ENCODE peak calls at places on chromosomes 13 and 19, in six cellular contexts. B is mesendoderm, A is H9, X is neuronal stem cell, V is IMR-90, Z is mesenchymal stem cell. R is an unnamed sample.

GRCh38 chr19:15448778-15449619 is 757 bp downstream of the WIZ start:
- DNase-seq in A (no peak), Z (peak), V (no peak), B (no peak), X (no peak), R (peak)

GRCh38 chr19:44876930-44877530 is 14.0 kb upstream of the TOMM40 start:
- DNase-seq in A (no peak), X (no peak), V (no peak), Z (no peak), B (no peak), R (no peak)

GRCh38 chr13:41611385-41611784 is 154.0 kb downstream of the RGCC start:
- DNase-seq in A (no peak), V (no peak), X (no peak), Z (no peak), B (no peak), R (no peak)

GRCh38 chr19:10808937-10809655 is 26.9 kb downstream of the TMED1 start:
- DNase-seq in X (no peak), Z (no peak), V (peak), B (no peak), A (no peak), R (no peak)

GRCh38 chr13:110388141-110388943 is 81.3 kb downstream of the COL4A2 start:
- DNase-seq in V (peak), B (peak), A (peak), X (no peak), Z (peak), R (no peak)

GRCh38 chr13:65911546-65912193 is 1318.5 kb downstream of the PCDH9 start:
- DNase-seq in B (no peak), A (no peak), V (no peak), Z (no peak), X (no peak), R (no peak)

GRCh38 chr13:26324867-26325266 is 70.9 kb downstream of the CDK8 start:
- DNase-seq in V (peak), B (no peak), X (no peak), Z (no peak), A (no peak), R (no peak)

GRCh38 chr19:19654441-19654840 is 9.0 kb downstream of the ATP13A1 start:
- DNase-seq in A (no peak), V (no peak), B (no peak), Z (no peak), X (no peak), R (no peak)

GRCh38 chr19:17718467-17718987 is 753 bp upstream of the MAP1S start:
- DNase-seq in B (no peak), X (no peak), A (no peak), V (no peak), Z (no peak), R (no peak)

GRCh38 chr19:11737964-11738745 is 591 bp downstream of the ZNF823 start:
- DNase-seq in X (no peak), Z (peak), V (peak), B (peak), A (peak), R (peak)

GRCh38 chr13:82961757-82962156 is 920.5 kb downstream of the SLITRK1 start:
- DNase-seq in X (no peak), B (no peak), Z (no peak), V (no peak), A (no peak), R (no peak)

GRCh38 chr13:33236021-33236420 is 49.5 kb downstream of the STARD13 start:
- DNase-seq in X (no peak), Z (no peak), V (peak), B (no peak), A (no peak), R (no peak)

GRCh38 chr19:15125232-15126067 is 18.2 kb downstream of the SYDE1 start:
- DNase-seq in X (peak), V (peak), B (peak), Z (peak), A (peak), R (peak)

GRCh38 chr19:31266196-31266595 is 83.0 kb downstream of the TSHZ3 start:
- DNase-seq in B (no peak), A (no peak), X (no peak), Z (no peak), V (no peak), R (no peak)

GRCh38 chr13:111984349-111984748 is 82.6 kb upstream of the SOX1 start:
- DNase-seq in B (no peak), X (no peak), A (no peak), V (no peak), Z (no peak), R (no peak)

GRCh38 chr13:94546071-94546839 is 49.7 kb downstream of the TGDS start:
- DNase-seq in Z (no peak), V (no peak), X (no peak), B (peak), A (no peak), R (peak)

GRCh38 chr13:27619711-27620376 is 485 bp downstream of the LNX2 start:
- DNase-seq in V (peak), B (peak), A (no peak), X (no peak), Z (peak), R (no peak)

GRCh38 chr13:112961457-112962369 is 7.3 kb upstream of the MCF2L start:
- DNase-seq in V (no peak), B (no peak), A (no peak), Z (no peak), X (no peak), R (no peak)

GRCh38 chr19:8451885-8452284 is 7.1 kb downstream of the HNRNPM start:
- DNase-seq in X (no peak), B (peak), V (peak), A (no peak), Z (peak), R (no peak)

GRCh38 chr13:51945149-51945548 is 66.1 kb downstream of the ATP7B start:
- DNase-seq in B (no peak), Z (no peak), X (no peak), V (no peak), A (no peak), R (no peak)

GRCh38 chr13:91805605-91806004 is 407.2 kb downstream of the GPC5 start:
- DNase-seq in V (no peak), B (no peak), X (no peak), A (no peak), Z (peak), R (no peak)

GRCh38 chr19:21587117-21587461 is 81.7 kb downstream of the ZNF429 start:
- DNase-seq in X (no peak), A (no peak), B (peak), V (no peak), Z (no peak), R (no peak)

GRCh38 chr13:77298403-77298802 is 28.5 kb downstream of the MYCBP2 start:
- DNase-seq in Z (no peak), V (no peak), X (no peak), A (no peak), B (no peak), R (no peak)

GRCh38 chr13:45289936-45290563 is 50.9 kb downstream of the TPT1 start:
- DNase-seq in V (no peak), A (no peak), X (no peak), B (no peak), Z (no peak), R (no peak)

GRCh38 chr13:114315074-114315785 is 927 bp downstream of the CHAMP1 start:
- DNase-seq in A (no peak), Z (no peak), B (no peak), V (no peak), X (no peak), R (no peak)

GRCh38 chr19:13016628-13017305 is 21.5 kb downstream of the NFIX start:
- DNase-seq in V (no peak), X (no peak), A (no peak), Z (no peak), B (peak), R (no peak)

GRCh38 chr13:91284335-91284734 is 63.2 kb upstream of the MIR17HG start:
- DNase-seq in A (no peak), V (no peak), X (no peak), B (no peak), Z (no peak), R (no peak)

DNA sequence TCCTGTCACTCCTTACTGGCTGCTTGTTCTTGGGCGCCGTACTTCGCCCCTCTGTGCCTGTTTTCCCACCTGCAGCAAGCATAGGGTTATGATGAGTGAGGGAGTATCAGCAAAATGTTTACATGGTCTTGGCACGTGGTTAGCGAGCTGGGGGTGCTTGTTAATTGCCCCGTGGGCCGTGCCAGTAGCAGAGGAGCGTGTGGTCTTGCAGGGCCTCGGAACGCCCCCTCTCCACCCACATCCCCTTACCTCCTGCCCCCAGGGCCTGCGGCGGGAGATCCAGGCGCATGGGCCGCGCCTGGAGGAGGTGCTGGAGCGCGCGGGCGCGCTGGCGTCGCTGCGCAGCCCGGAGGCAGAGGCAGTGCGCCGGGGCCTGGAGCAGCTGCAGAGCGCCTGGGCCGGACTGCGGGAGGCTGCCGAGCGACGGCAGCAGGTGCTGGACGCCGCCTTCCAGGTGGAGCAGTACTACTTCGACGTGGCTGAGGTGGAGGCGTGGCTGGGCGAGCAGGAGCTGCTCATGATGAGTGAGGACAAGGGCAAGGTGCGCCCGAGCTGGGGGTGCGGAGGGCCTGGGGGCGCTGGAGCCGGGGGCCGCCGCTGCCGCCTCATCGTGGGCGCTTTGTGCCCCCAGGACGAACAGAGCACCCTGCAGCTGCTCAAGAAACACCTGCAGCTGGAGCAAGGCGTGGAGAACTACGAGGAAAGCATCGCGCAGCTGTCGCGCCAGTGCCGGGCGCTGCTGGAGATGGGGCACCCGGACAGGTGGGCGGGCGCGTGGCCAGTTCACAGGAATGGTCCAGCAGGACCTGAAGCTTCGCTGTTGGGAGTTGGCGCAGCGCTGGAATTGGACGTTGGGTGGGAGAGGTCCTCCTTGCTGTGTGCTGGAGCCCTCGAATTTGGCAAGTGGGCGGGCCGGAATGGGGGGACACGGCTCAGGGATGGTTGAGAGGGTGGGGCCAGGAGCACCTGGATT is 22.5 kb upstream of the SHKBP1 start:
- DNase-seq in V (no peak), X (no peak), A (peak), B (peak), Z (no peak), R (peak)
- H2BK15ac ChIP-seq in V (no peak), X (no peak), A (no peak), B (no peak), Z (no peak), R (no peak)

DNA sequence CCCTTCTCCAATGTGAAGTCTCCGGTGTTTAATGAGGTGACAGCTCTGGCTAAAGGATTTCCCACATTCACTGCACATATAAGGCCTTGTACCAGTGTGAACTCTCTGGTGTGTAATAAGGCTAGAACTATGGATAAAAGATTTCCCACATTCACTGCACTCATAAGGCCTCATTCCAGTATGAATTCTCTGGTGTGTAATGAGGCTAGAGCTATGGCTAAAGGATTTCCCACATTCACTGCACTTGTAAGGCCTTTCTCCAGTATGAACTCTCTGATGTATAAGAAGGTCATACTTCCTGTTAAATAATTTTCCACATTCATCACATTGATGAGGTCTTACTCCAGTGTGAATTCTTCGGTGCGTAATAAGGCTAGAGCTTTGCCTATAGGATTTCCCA is 5.9 kb downstream of the ZNF256 start:
- DNase-seq in V (no peak), B (no peak), Z (no peak), A (no peak), X (no peak), R (no peak)
- H2BK15ac ChIP-seq in V (no peak), B (no peak), Z (no peak), A (no peak), X (no peak), R (no peak)

DNA sequence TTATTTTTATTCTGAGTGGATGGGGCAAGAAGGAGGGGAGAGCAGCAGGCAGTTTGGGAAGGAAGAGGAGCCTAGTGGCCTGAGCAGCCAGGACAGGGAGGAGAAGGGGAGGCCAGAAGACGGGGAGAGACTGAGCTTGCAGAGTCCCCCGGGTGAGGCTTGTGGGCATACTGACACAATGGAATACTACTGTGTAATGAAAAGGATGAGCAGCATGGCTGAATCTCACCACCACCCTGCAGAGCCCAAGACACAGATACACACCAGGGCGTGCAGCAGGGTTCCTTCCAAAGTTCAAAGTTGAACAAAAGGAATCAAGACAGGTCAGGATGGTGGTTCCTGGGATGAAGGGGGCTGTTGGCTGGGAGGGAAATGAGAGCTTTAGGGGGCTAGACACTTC is 8.1 kb upstream of the SMG9 start:
- DNase-seq in X (no peak), A (no peak), V (no peak), B (no peak), Z (no peak), R (no peak)
- H2BK15ac ChIP-seq in X (no peak), A (no peak), V (no peak), B (no peak), Z (no peak), R (no peak)

GRCh38 chr19:5498817-5499535 is 43.8 kb downstream of the ZNRF4 start:
- DNase-seq in A (peak), B (peak), V (no peak), X (peak), Z (no peak), R (peak)

GRCh38 chr19:5507056-5507624 is 51.9 kb downstream of the ZNRF4 start:
- DNase-seq in B (no peak), Z (no peak), A (no peak), V (no peak), X (no peak), R (no peak)

GRCh38 chr19:5503598-5503997 is 48.4 kb downstream of the ZNRF4 start:
- DNase-seq in B (peak), Z (no peak), X (no peak), V (no peak), A (no peak), R (no peak)

GRCh38 chr19:5501907-5502306 is 46.7 kb downstream of the ZNRF4 start:
- DNase-seq in V (no peak), A (no peak), Z (no peak), B (no peak), X (no peak), R (no peak)

DNA sequence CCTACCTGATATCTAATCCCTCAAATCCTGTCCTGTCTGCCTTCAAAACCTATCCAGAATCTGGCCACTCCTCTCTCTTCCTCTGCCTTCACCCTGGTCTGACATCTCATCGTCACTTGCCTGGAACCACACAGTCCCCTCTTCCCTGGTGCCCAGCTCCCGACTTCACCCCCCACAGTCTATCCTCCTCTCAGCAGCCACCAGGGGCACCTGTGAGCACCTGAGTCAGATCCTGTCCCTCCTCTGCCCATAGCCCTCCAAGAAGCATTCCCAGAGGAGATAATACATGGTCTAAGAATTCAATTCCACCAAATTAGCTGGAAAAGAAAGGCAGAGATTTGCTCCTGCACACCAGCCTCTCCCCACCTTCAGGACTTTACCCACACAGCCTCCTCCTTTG is 48.9 kb downstream of the ZNRF4 start:
- DNase-seq in A (peak), B (peak), V (no peak), X (no peak), Z (no peak), R (no peak)
- H2BK15ac ChIP-seq in A (no peak), B (no peak), V (no peak), X (no peak), Z (no peak), R (no peak)

DNA sequence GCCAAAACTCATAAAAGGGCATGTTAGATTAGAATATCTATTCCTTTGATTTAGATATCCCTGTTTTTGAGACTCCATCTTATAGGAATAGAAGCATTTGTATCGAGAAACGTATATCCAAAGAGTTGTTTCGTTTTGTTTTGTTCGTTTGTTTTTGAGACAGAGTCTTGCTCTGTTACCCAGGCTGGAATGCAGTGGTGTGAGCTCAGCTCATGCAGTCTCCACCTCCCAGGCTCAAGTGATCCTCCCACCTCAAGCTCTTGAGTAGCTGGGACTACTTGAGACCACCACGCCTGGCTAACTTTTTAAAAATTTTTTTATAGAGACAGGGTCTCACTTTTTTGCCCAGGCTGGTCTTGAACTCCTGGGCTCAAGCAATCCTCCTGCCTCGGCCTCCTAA is 26.6 kb upstream of the ZMYM5 start:
- DNase-seq in Z (no peak), V (no peak), B (no peak), A (no peak), X (no peak), R (no peak)
- H2BK15ac ChIP-seq in Z (no peak), V (no peak), B (no peak), A (no peak), X (no peak), R (no peak)